ENCODE peak calls at places on chromosomes 16 and 17, in nine cellular contexts. One of them, this sample, is unnamed. For H3K9me3, the result is how much of the 10 kb centered on the place peaks cover.

GRCh38 chr16:87922250-87922871 is 14.0 kb downstream of the CA5A start:
- DNase-seq in CD8-positive, alpha-beta memory T cell: no peak
- DNase-seq in endothelial cell of umbilical vein: no peak
- DNase-seq in uterus: no peak
- DNase-seq in K562: no peak
- DNase-seq in fibroblast of lung: no peak
- DNase-seq in endodermal cell: no peak
- DNase-seq in A549: no peak
- DNase-seq in colonic mucosa: no peak
- DNase-seq in this sample: no peak

GRCh38 chr17:76640550-76641380 is 2.8 kb downstream of the ST6GALNAC1 start:
- DNase-seq in CD8-positive, alpha-beta memory T cell: no peak
- DNase-seq in endothelial cell of umbilical vein: peak
- DNase-seq in uterus: no peak
- DNase-seq in K562: no peak
- DNase-seq in fibroblast of lung: no peak
- DNase-seq in endodermal cell: no peak
- DNase-seq in A549: no peak
- DNase-seq in colonic mucosa: no peak
- DNase-seq in this sample: no peak

GRCh38 chr16:53166099-53166498 is 111.3 kb downstream of the CHD9 start:
- DNase-seq in CD8-positive, alpha-beta memory T cell: no peak
- DNase-seq in endothelial cell of umbilical vein: no peak
- DNase-seq in uterus: no peak
- DNase-seq in K562: no peak
- DNase-seq in fibroblast of lung: no peak
- DNase-seq in endodermal cell: no peak
- DNase-seq in A549: no peak
- DNase-seq in colonic mucosa: no peak
- DNase-seq in this sample: no peak

GRCh38 chr17:11240041-11240801 is 792 bp upstream of the SHISA6 start:
- DNase-seq in CD8-positive, alpha-beta memory T cell: no peak
- DNase-seq in endothelial cell of umbilical vein: no peak
- DNase-seq in uterus: no peak
- DNase-seq in K562: no peak
- DNase-seq in fibroblast of lung: no peak
- DNase-seq in endodermal cell: peak
- DNase-seq in A549: no peak
- DNase-seq in colonic mucosa: peak
- DNase-seq in this sample: no peak

GRCh38 chr16:85800321-85800669 is 800 bp downstream of the COX4I1 start:
- DNase-seq in CD8-positive, alpha-beta memory T cell: peak
- DNase-seq in endothelial cell of umbilical vein: no peak
- DNase-seq in uterus: no peak
- DNase-seq in K562: no peak
- DNase-seq in fibroblast of lung: no peak
- DNase-seq in endodermal cell: no peak
- DNase-seq in A549: no peak
- DNase-seq in colonic mucosa: peak
- DNase-seq in this sample: peak

GRCh38 chr16:84132527-84133285 is 12.3 kb downstream of the HSDL1 start:
- DNase-seq in CD8-positive, alpha-beta memory T cell: no peak
- DNase-seq in endothelial cell of umbilical vein: no peak
- DNase-seq in uterus: no peak
- DNase-seq in K562: no peak
- DNase-seq in fibroblast of lung: no peak
- DNase-seq in endodermal cell: no peak
- DNase-seq in A549: no peak
- DNase-seq in colonic mucosa: no peak
- DNase-seq in this sample: no peak

GRCh38 chr17:35185849-35186248 is 8.3 kb downstream of the SLC35G3 start:
- DNase-seq in CD8-positive, alpha-beta memory T cell: no peak
- DNase-seq in endothelial cell of umbilical vein: no peak
- DNase-seq in uterus: no peak
- DNase-seq in K562: no peak
- DNase-seq in fibroblast of lung: no peak
- DNase-seq in endodermal cell: no peak
- DNase-seq in A549: no peak
- DNase-seq in colonic mucosa: no peak
- DNase-seq in this sample: no peak

GRCh38 chr16:1839554-1839953 is 12.5 kb downstream of the FAHD1 start:
- DNase-seq in CD8-positive, alpha-beta memory T cell: no peak
- DNase-seq in endothelial cell of umbilical vein: no peak
- DNase-seq in uterus: no peak
- DNase-seq in K562: no peak
- DNase-seq in fibroblast of lung: no peak
- DNase-seq in endodermal cell: no peak
- DNase-seq in A549: no peak
- DNase-seq in colonic mucosa: no peak
- DNase-seq in this sample: no peak

GRCh38 chr17:10059684-10060211 is 138.7 kb downstream of the GAS7 start:
- DNase-seq in CD8-positive, alpha-beta memory T cell: no peak
- DNase-seq in endothelial cell of umbilical vein: no peak
- DNase-seq in uterus: peak
- DNase-seq in K562: no peak
- DNase-seq in fibroblast of lung: no peak
- DNase-seq in endodermal cell: no peak
- DNase-seq in A549: no peak
- DNase-seq in colonic mucosa: no peak
- DNase-seq in this sample: no peak

GRCh38 chr17:36008998-36009665 is 7.8 kb upstream of the CCL15 start:
- DNase-seq in CD8-positive, alpha-beta memory T cell: no peak
- DNase-seq in endothelial cell of umbilical vein: peak
- DNase-seq in uterus: no peak
- DNase-seq in K562: peak
- DNase-seq in fibroblast of lung: no peak
- DNase-seq in endodermal cell: peak
- DNase-seq in A549: peak
- DNase-seq in colonic mucosa: peak
- DNase-seq in this sample: no peak

GRCh38 chr17:66716236-66717026 is 118.5 kb upstream of the CACNG5 start:
- DNase-seq in CD8-positive, alpha-beta memory T cell: no peak
- DNase-seq in endothelial cell of umbilical vein: peak
- DNase-seq in uterus: no peak
- DNase-seq in K562: peak
- DNase-seq in fibroblast of lung: peak
- DNase-seq in endodermal cell: peak
- DNase-seq in A549: peak
- DNase-seq in colonic mucosa: no peak
- DNase-seq in this sample: no peak

GRCh38 chr17:247767-248166 is 66.3 kb upstream of the DOC2B start:
- DNase-seq in CD8-positive, alpha-beta memory T cell: peak
- DNase-seq in endothelial cell of umbilical vein: no peak
- DNase-seq in uterus: no peak
- DNase-seq in K562: no peak
- DNase-seq in fibroblast of lung: no peak
- DNase-seq in endodermal cell: no peak
- DNase-seq in A549: no peak
- DNase-seq in colonic mucosa: no peak
- DNase-seq in this sample: peak

GRCh38 chr16:19264123-19264673 is 21.3 kb upstream of the CLEC19A start:
- DNase-seq in CD8-positive, alpha-beta memory T cell: no peak
- DNase-seq in endothelial cell of umbilical vein: no peak
- DNase-seq in uterus: no peak
- DNase-seq in K562: no peak
- DNase-seq in fibroblast of lung: no peak
- DNase-seq in endodermal cell: no peak
- DNase-seq in A549: no peak
- DNase-seq in colonic mucosa: no peak
- DNase-seq in this sample: no peak

GRCh38 chr17:62366191-62366590 is 14.2 kb upstream of the EFCAB3 start:
- DNase-seq in CD8-positive, alpha-beta memory T cell: no peak
- DNase-seq in endothelial cell of umbilical vein: no peak
- DNase-seq in uterus: no peak
- DNase-seq in K562: no peak
- DNase-seq in fibroblast of lung: no peak
- DNase-seq in endodermal cell: no peak
- DNase-seq in A549: no peak
- DNase-seq in colonic mucosa: no peak
- DNase-seq in this sample: no peak

GRCh38 chr17:18977646-18978045 is 25.7 kb downstream of the SLC5A10 start:
- DNase-seq in CD8-positive, alpha-beta memory T cell: no peak
- DNase-seq in endothelial cell of umbilical vein: no peak
- DNase-seq in uterus: no peak
- DNase-seq in K562: no peak
- DNase-seq in fibroblast of lung: no peak
- DNase-seq in endodermal cell: no peak
- DNase-seq in A549: no peak
- DNase-seq in colonic mucosa: no peak
- DNase-seq in this sample: no peak

GRCh38 chr16:2979669-2980226 is 498 bp downstream of the PKMYT1 start:
- DNase-seq in CD8-positive, alpha-beta memory T cell: no peak
- DNase-seq in endothelial cell of umbilical vein: no peak
- DNase-seq in uterus: no peak
- DNase-seq in K562: peak
- DNase-seq in fibroblast of lung: no peak
- DNase-seq in endodermal cell: peak
- DNase-seq in A549: no peak
- DNase-seq in colonic mucosa: peak
- DNase-seq in this sample: no peak

GRCh38 chr16:1137604-1138003 is 15.3 kb upstream of the CACNA1H start:
- DNase-seq in CD8-positive, alpha-beta memory T cell: no peak
- DNase-seq in endothelial cell of umbilical vein: no peak
- DNase-seq in uterus: no peak
- DNase-seq in K562: peak
- DNase-seq in fibroblast of lung: peak
- DNase-seq in endodermal cell: no peak
- DNase-seq in A549: no peak
- DNase-seq in colonic mucosa: no peak
- DNase-seq in this sample: no peak

GRCh38 chr16:20243731-20244281 is 83.5 kb downstream of the GP2 start:
- DNase-seq in CD8-positive, alpha-beta memory T cell: no peak
- DNase-seq in endothelial cell of umbilical vein: no peak
- DNase-seq in uterus: no peak
- DNase-seq in K562: no peak
- DNase-seq in fibroblast of lung: no peak
- DNase-seq in endodermal cell: no peak
- DNase-seq in A549: no peak
- DNase-seq in colonic mucosa: no peak
- DNase-seq in this sample: no peak

GRCh38 chr17:10716218-10716617 is 13.6 kb downstream of the TMEM220 start:
- DNase-seq in CD8-positive, alpha-beta memory T cell: no peak
- DNase-seq in endothelial cell of umbilical vein: no peak
- DNase-seq in uterus: no peak
- DNase-seq in K562: no peak
- DNase-seq in fibroblast of lung: no peak
- DNase-seq in endodermal cell: no peak
- DNase-seq in A549: no peak
- DNase-seq in colonic mucosa: no peak
- DNase-seq in this sample: no peak

GRCh38 chr17:76246080-76247066 is 6.1 kb upstream of the RNF157 start:
- DNase-seq in CD8-positive, alpha-beta memory T cell: peak
- DNase-seq in endothelial cell of umbilical vein: no peak
- DNase-seq in uterus: no peak
- DNase-seq in K562: no peak
- DNase-seq in fibroblast of lung: no peak
- DNase-seq in endodermal cell: peak
- DNase-seq in A549: no peak
- DNase-seq in colonic mucosa: no peak
- DNase-seq in this sample: no peak

GRCh38 chr16:83060-83603 is 5.1 kb downstream of the MPG start:
- DNase-seq in CD8-positive, alpha-beta memory T cell: no peak
- DNase-seq in endothelial cell of umbilical vein: no peak
- DNase-seq in uterus: no peak
- DNase-seq in K562: no peak
- DNase-seq in fibroblast of lung: no peak
- DNase-seq in endodermal cell: no peak
- DNase-seq in A549: no peak
- DNase-seq in colonic mucosa: no peak
- DNase-seq in this sample: no peak

GRCh38 chr16:88320947-88321634 is 61.7 kb upstream of the ZNF469 start:
- DNase-seq in CD8-positive, alpha-beta memory T cell: no peak
- DNase-seq in endothelial cell of umbilical vein: peak
- DNase-seq in uterus: no peak
- DNase-seq in K562: peak
- DNase-seq in fibroblast of lung: no peak
- DNase-seq in endodermal cell: no peak
- DNase-seq in A549: peak
- DNase-seq in colonic mucosa: no peak
- DNase-seq in this sample: no peak

GRCh38 chr16:71448274-71448866 is 6.5 kb upstream of the TLE7 start:
- DNase-seq in CD8-positive, alpha-beta memory T cell: no peak
- DNase-seq in endothelial cell of umbilical vein: no peak
- DNase-seq in uterus: no peak
- DNase-seq in K562: no peak
- DNase-seq in fibroblast of lung: no peak
- DNase-seq in endodermal cell: no peak
- DNase-seq in A549: no peak
- DNase-seq in colonic mucosa: no peak
- DNase-seq in this sample: no peak
- H3K9me3 ChIP-seq in CD8-positive, alpha-beta memory T cell: under half
- H3K9me3 ChIP-seq in endothelial cell of umbilical vein: under half
- H3K9me3 ChIP-seq in uterus: half or more
- H3K9me3 ChIP-seq in K562: under half
- H3K9me3 ChIP-seq in fibroblast of lung: under half
- H3K9me3 ChIP-seq in endodermal cell: half or more
- H3K9me3 ChIP-seq in A549: half or more
- H3K9me3 ChIP-seq in colonic mucosa: under half
- H3K9me3 ChIP-seq in this sample: under half

GRCh38 chr17:21294321-21295035 is 10.0 kb downstream of the MAP2K3 start:
- DNase-seq in CD8-positive, alpha-beta memory T cell: no peak
- DNase-seq in endothelial cell of umbilical vein: no peak
- DNase-seq in uterus: no peak
- DNase-seq in K562: no peak
- DNase-seq in fibroblast of lung: no peak
- DNase-seq in endodermal cell: no peak
- DNase-seq in A549: no peak
- DNase-seq in colonic mucosa: no peak
- DNase-seq in this sample: no peak
- H3K9me3 ChIP-seq in CD8-positive, alpha-beta memory T cell: under half
- H3K9me3 ChIP-seq in endothelial cell of umbilical vein: under half
- H3K9me3 ChIP-seq in uterus: under half
- H3K9me3 ChIP-seq in K562: under half
- H3K9me3 ChIP-seq in fibroblast of lung: under half
- H3K9me3 ChIP-seq in endodermal cell: under half
- H3K9me3 ChIP-seq in A549: under half
- H3K9me3 ChIP-seq in colonic mucosa: under half
- H3K9me3 ChIP-seq in this sample: under half

DNA sequence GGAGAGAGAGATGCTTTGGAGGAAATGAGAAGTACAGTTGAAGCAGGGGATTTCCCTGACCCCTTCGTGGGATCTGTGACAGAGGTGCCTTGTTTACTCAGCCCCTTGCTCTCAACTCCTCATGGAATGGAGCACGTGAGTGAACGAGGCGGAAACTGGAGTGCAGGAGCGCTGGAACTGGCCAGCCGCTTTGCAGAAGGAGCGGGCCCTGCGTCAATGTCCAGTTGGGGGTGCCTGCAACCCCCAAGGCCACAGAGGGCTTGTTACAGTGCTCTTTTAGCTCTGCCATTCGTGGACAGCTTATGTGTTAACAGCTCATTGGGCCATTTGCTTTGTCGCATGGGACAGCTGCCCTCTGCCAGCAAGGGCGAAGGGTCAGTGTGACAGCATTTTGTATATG is 1395.2 kb downstream of the CDH8 start:
- DNase-seq in CD8-positive, alpha-beta memory T cell: no peak
- DNase-seq in endothelial cell of umbilical vein: no peak
- DNase-seq in uterus: no peak
- DNase-seq in K562: no peak
- DNase-seq in fibroblast of lung: peak
- DNase-seq in endodermal cell: no peak
- DNase-seq in A549: no peak
- DNase-seq in colonic mucosa: no peak
- DNase-seq in this sample: no peak
- H3K9me3 ChIP-seq in CD8-positive, alpha-beta memory T cell: under half
- H3K9me3 ChIP-seq in endothelial cell of umbilical vein: under half
- H3K9me3 ChIP-seq in uterus: under half
- H3K9me3 ChIP-seq in K562: under half
- H3K9me3 ChIP-seq in fibroblast of lung: under half
- H3K9me3 ChIP-seq in endodermal cell: under half
- H3K9me3 ChIP-seq in A549: under half
- H3K9me3 ChIP-seq in colonic mucosa: under half
- H3K9me3 ChIP-seq in this sample: under half

GRCh38 chr16:64621616-64622015 is 500.2 kb downstream of the CDH11 start:
- DNase-seq in CD8-positive, alpha-beta memory T cell: no peak
- DNase-seq in endothelial cell of umbilical vein: no peak
- DNase-seq in uterus: no peak
- DNase-seq in K562: no peak
- DNase-seq in fibroblast of lung: peak
- DNase-seq in endodermal cell: no peak
- DNase-seq in A549: no peak
- DNase-seq in colonic mucosa: no peak
- DNase-seq in this sample: no peak
- H3K9me3 ChIP-seq in CD8-positive, alpha-beta memory T cell: under half
- H3K9me3 ChIP-seq in endothelial cell of umbilical vein: under half
- H3K9me3 ChIP-seq in uterus: under half
- H3K9me3 ChIP-seq in K562: under half
- H3K9me3 ChIP-seq in fibroblast of lung: under half
- H3K9me3 ChIP-seq in endodermal cell: under half
- H3K9me3 ChIP-seq in A549: under half
- H3K9me3 ChIP-seq in colonic mucosa: under half
- H3K9me3 ChIP-seq in this sample: under half